ENCODE peak calls at places on chromosomes 13 and 19, in nine cellular contexts. A, D, E, R, N, O, B, Q and M are unnamed samples. For H3K9me3, the result is how much of the 10 kb centered on the place peaks cover.

GRCh38 chr19:31152906-31153305 is 196.3 kb downstream of the TSHZ3 start:
- DNase-seq in E (no peak), A (no peak), O (no peak), B (no peak), R (peak), Q (no peak), N (no peak), D (no peak), M (no peak)

GRCh38 chr19:13621413-13621812 is 115.1 kb upstream of the CACNA1A start:
- DNase-seq in A (no peak), N (peak), E (peak), D (no peak), B (no peak), R (peak), O (peak), Q (peak), M (peak)

GRCh38 chr13:45040626-45041025 is 51.3 kb downstream of the GPALPP1 start:
- DNase-seq in R (peak), B (no peak), N (no peak), D (no peak), A (no peak), E (peak), O (no peak), Q (no peak), M (no peak)

GRCh38 chr13:36131931-36132297 is 732 bp upstream of the DCLK1 start:
- DNase-seq in N (no peak), A (no peak), Q (no peak), B (no peak), D (no peak), R (peak), O (no peak), E (peak), M (peak)

GRCh38 chr13:84446972-84447700 is 564.9 kb upstream of the SLITRK1 start:
- DNase-seq in O (no peak), B (no peak), R (no peak), Q (no peak), E (peak), N (no peak), D (no peak), A (no peak), M (no peak)

GRCh38 chr19:2253106-2254051 is 2.8 kb downstream of the JSRP1 start:
- DNase-seq in B (peak), R (no peak), Q (no peak), E (no peak), O (no peak), D (no peak), N (no peak), A (peak), M (peak)

GRCh38 chr13:98349731-98350305 is 172.7 kb upstream of the RNF113B start:
- DNase-seq in E (no peak), D (no peak), A (peak), R (no peak), N (no peak), Q (no peak), O (peak), B (peak), M (no peak)

GRCh38 chr19:29576043-29576442 is 30.0 kb upstream of the POP4 start:
- DNase-seq in A (no peak), O (no peak), R (no peak), D (no peak), Q (no peak), B (no peak), N (no peak), E (no peak), M (no peak)

GRCh38 chr19:5002143-5002542 is 33.2 kb downstream of the KDM4B start:
- DNase-seq in Q (peak), O (peak), N (no peak), E (no peak), A (no peak), B (peak), R (peak), D (no peak), M (no peak)

GRCh38 chr13:91017031-91017668 is 330.3 kb upstream of the MIR17HG start:
- DNase-seq in N (peak), D (peak), Q (peak), R (peak), O (peak), A (peak), E (peak), B (no peak), M (no peak)

GRCh38 chr13:95258619-95259194 is 42.5 kb downstream of the ABCC4 start:
- DNase-seq in N (no peak), E (no peak), B (peak), A (no peak), D (no peak), Q (no peak), R (no peak), O (no peak), M (peak)

GRCh38 chr13:26459276-26460131 is 98.0 kb upstream of the WASF3 start:
- DNase-seq in E (no peak), R (no peak), B (no peak), D (no peak), Q (peak), N (no peak), O (no peak), A (no peak), M (no peak)

GRCh38 chr19:44585371-44586141 is 27.8 kb upstream of the IGSF23 start:
- DNase-seq in Q (no peak), B (no peak), R (peak), D (no peak), O (no peak), A (no peak), N (no peak), E (peak), M (no peak)

GRCh38 chr19:52102163-52102562 is 6.6 kb upstream of the ZNF841 start:
- DNase-seq in O (no peak), Q (no peak), D (no peak), A (no peak), N (no peak), R (no peak), B (no peak), E (no peak), M (no peak)
- H3K9me3 ChIP-seq in O (under half), Q (half or more), D (under half), A (under half), N (half or more), R (under half), B (half or more), E (under half), M (under half)

DNA sequence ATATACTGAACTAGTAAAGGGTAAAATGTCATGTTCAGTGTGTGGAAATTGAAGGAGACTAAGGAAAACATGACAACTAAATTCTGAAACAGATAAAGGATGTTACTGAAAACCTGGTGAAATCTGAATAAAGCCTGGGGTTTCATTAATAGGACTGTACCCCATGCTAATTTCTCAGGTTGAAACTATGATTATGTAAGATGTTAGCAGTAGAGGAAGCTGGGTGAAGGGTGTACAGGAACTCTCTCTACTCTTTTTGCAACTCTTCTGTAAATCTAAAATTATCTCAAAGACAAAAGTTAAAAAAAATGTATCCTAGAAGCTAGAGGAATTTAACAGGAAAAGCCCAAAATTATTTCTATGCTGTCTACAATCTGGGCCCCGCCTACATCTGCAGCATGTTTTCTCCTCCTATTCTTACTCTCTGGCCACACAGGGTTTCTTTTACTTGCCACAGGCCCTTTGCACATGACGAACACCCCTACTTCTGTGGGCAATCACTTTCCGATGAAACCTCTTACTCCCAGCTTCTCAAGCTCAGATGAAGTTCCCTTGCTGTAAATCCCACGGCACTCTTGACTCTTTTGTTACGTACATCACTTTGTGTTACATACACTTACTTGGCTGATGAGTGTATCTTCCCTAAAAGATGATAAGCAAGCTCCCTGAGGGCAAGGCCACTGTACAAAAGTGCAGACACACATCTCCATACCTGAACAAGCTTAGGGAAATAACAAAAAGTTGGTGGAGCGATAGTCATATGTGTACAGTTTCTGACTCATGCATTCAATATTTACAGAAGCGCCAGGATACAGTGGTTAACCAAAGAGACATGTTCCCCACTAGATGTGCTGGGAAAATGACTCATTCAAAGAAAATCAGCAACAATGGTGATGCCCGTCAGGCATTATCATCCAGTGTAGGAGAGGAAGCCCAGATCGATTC is 32.6 kb downstream of the RUBCNL start:
- DNase-seq in A (no peak), O (peak), Q (peak), N (no peak), B (peak), E (peak), D (no peak), R (peak), M (no peak)
- H3K9ac ChIP-seq in A (no peak), O (no peak), Q (peak), N (no peak), B (no peak), E (no peak), D (no peak), R (peak), M (no peak)

DNA sequence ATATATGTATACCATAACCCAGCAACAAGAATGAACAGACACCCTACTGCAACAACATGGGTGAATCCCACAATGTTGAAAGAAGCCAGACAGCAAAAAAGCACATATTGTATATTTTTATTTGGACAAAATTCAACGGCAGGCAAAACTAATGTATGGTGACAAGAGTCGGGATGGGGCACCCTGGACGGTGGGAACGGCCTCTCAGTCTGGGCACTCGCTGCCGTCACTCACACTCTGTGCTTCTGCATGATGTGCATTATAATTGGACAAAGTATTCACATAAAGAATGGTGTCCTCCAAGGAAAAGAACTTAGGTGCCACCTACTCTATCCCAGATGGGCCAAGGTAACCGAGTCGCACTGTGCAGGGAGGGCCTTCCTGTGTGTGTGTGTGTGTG is 65.6 kb upstream of the F7 start:
- DNase-seq in Q (no peak), R (no peak), N (no peak), A (no peak), E (no peak), D (no peak), O (no peak), B (no peak), M (peak)
- H3K9me3 ChIP-seq in Q (under half), R (under half), N (under half), A (under half), E (under half), D (under half), O (under half), B (under half), M (under half)

GRCh38 chr13:49307365-49307764 is 59.6 kb downstream of the CDADC1 start:
- DNase-seq in A (no peak), D (no peak), B (no peak), E (no peak), O (no peak), R (no peak), N (no peak), Q (no peak), M (no peak)
- H3K9ac ChIP-seq in A (no peak), D (no peak), B (no peak), E (no peak), O (no peak), R (no peak), N (no peak), Q (peak), M (no peak)

GRCh38 chr19:57754091-57754673 is 7.6 kb downstream of the ZNF776 start:
- DNase-seq in D (no peak), Q (no peak), B (no peak), E (no peak), A (no peak), N (no peak), O (no peak), R (no peak), M (no peak)
- H3K9me3 ChIP-seq in D (half or more), Q (half or more), B (under half), E (under half), A (under half), N (under half), O (under half), R (half or more), M (under half)

DNA sequence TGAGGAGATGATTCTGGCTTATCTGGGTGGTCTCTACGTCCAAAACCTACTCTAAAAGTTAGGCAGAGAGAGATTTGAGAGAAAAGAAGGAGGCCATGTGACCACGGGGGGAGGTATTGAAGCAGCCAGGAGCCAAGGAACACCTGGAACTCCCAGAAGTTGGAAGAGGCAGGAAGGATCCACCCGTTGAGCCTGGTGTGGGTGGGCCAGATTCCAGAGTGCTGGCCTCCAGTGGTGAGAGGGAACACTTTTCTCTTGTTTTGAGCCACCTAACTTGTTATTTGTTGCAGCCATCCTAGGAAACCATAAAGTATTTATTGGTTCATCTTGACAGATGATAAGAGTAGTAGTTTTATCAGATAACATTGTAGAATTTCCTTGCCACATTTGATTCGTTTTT is 396.9 kb downstream of the MYO16 start:
- DNase-seq in O (no peak), Q (no peak), B (no peak), A (no peak), E (no peak), N (no peak), R (no peak), D (no peak), M (no peak)
- H3K9ac ChIP-seq in O (no peak), Q (no peak), B (no peak), A (no peak), E (no peak), N (no peak), R (no peak), D (no peak), M (no peak)

DNA sequence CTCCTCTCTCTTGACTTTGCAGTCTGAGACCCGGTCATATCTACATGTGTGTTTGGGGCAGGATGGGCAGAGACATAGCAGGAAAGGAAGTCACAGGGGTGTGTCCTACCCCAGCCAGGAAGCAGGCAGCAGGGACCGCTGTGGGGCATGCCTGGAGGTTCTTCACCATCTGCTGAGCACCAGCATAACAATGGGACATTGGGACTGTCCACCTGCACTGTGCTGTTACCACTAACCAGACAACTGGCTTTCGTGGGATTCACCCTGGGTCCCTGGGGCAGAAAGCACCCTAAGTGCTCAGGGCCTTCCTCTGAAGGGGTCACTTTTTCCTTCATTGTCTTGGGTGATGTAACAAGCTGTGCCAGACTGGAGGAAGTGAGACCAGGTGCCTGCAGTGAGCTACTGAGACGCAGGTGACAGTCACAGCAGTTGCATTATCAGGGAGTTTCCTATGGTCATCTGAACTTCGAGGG is 2.6 kb upstream of the HAUS5 start:
- DNase-seq in Q (no peak), R (no peak), N (no peak), A (no peak), B (no peak), D (no peak), E (no peak), O (no peak), M (no peak)
- H3K9me3 ChIP-seq in Q (under half), R (under half), N (under half), A (under half), B (under half), D (under half), E (under half), O (under half), M (under half)

GRCh38 chr19:40740747-40741146 is 9.5 kb downstream of the ACTMAP start:
- DNase-seq in E (peak), A (no peak), Q (no peak), B (no peak), D (no peak), R (no peak), N (no peak), O (no peak), M (no peak)
- H3K9ac ChIP-seq in E (peak), A (no peak), Q (peak), B (no peak), D (peak), R (no peak), N (no peak), O (no peak), M (no peak)